ENCODE peak calls at places on chromosomes 16 and 17, in six cellular contexts. One of them, this sample, is unnamed.

GRCh38 chr17:50027639-50028206 is 28.2 kb upstream of the ITGA3 start:
- DNase-seq in mesendoderm: peak
- DNase-seq in uterus: peak
- DNase-seq in psoas muscle: peak
- DNase-seq in kidney: peak
- DNase-seq in coronary artery: peak
- DNase-seq in this sample: no peak

GRCh38 chr16:57533618-57534336 is 2.6 kb downstream of the CCDC102A start:
- DNase-seq in mesendoderm: no peak
- DNase-seq in uterus: peak
- DNase-seq in psoas muscle: no peak
- DNase-seq in kidney: peak
- DNase-seq in coronary artery: peak
- DNase-seq in this sample: no peak

GRCh38 chr17:68197091-68197996 is 50.5 kb upstream of the AMZ2 start:
- DNase-seq in mesendoderm: peak
- DNase-seq in uterus: no peak
- DNase-seq in psoas muscle: peak
- DNase-seq in kidney: peak
- DNase-seq in coronary artery: no peak
- DNase-seq in this sample: no peak

GRCh38 chr16:81070979-81071378 is 6.1 kb downstream of the C16orf46 start:
- DNase-seq in mesendoderm: no peak
- DNase-seq in uterus: no peak
- DNase-seq in psoas muscle: no peak
- DNase-seq in kidney: no peak
- DNase-seq in coronary artery: no peak
- DNase-seq in this sample: no peak

GRCh38 chr16:8675183-8676159 is 1.1 kb downstream of the ABAT start:
- DNase-seq in mesendoderm: no peak
- DNase-seq in uterus: no peak
- DNase-seq in psoas muscle: no peak
- DNase-seq in kidney: no peak
- DNase-seq in coronary artery: no peak
- DNase-seq in this sample: no peak

GRCh38 chr16:84138824-84139627 is 6.0 kb downstream of the HSDL1 start:
- DNase-seq in mesendoderm: peak
- DNase-seq in uterus: no peak
- DNase-seq in psoas muscle: peak
- DNase-seq in kidney: no peak
- DNase-seq in coronary artery: no peak
- DNase-seq in this sample: no peak

GRCh38 chr17:81537856-81538555 is 9.8 kb downstream of the FSCN2 start:
- DNase-seq in mesendoderm: no peak
- DNase-seq in uterus: no peak
- DNase-seq in psoas muscle: peak
- DNase-seq in kidney: no peak
- DNase-seq in coronary artery: no peak
- DNase-seq in this sample: no peak

GRCh38 chr17:9557846-9558245 is 17.8 kb downstream of the STX8 start:
- DNase-seq in mesendoderm: no peak
- DNase-seq in uterus: no peak
- DNase-seq in psoas muscle: no peak
- DNase-seq in kidney: no peak
- DNase-seq in coronary artery: no peak
- DNase-seq in this sample: no peak

GRCh38 chr17:56319531-56319930 is 166.3 kb downstream of the ANKFN1 start:
- DNase-seq in mesendoderm: peak
- DNase-seq in uterus: no peak
- DNase-seq in psoas muscle: no peak
- DNase-seq in kidney: no peak
- DNase-seq in coronary artery: no peak
- DNase-seq in this sample: no peak

GRCh38 chr16:89478576-89479221 is 11.7 kb downstream of the ANKRD11 start:
- DNase-seq in mesendoderm: peak
- DNase-seq in uterus: no peak
- DNase-seq in psoas muscle: peak
- DNase-seq in kidney: no peak
- DNase-seq in coronary artery: no peak
- DNase-seq in this sample: no peak

GRCh38 chr17:81841866-81842265 is 7.0 kb upstream of the PPP1R27 start:
- DNase-seq in mesendoderm: no peak
- DNase-seq in uterus: no peak
- DNase-seq in psoas muscle: no peak
- DNase-seq in kidney: no peak
- DNase-seq in coronary artery: no peak
- DNase-seq in this sample: no peak

This sample was measured in CMK.